ENCODE peak calls at places on chromosomes 1 and 21, in ten cellular contexts. U is AG09309; E is caudate nucleus; G is aorta; Y is NCI-H2029 treated with DMSO at 0.1 percent for 48 hours; F is stimulated activated CD8-positive, alpha-beta memory T cell treated with anti-CD3 and anti-CD28 coated beads, Interleukin-15, amount 100 ng/mL, for 4 hours; R is cerebellar cortex; Q is neural crest cell; O is NCI-H1930; S is ovary. W is an unnamed sample.

GRCh38 chr1:90973897-90974798 is 47.7 kb downstream of the ZNF644 start:
- DNase-seq in G (no peak), Y (no peak), Q (no peak), S (no peak), O (no peak), F (no peak), U (no peak), R (no peak), E (no peak), W (peak)

GRCh38 chr1:239386453-239387303 is at the start of gene CHRM3:
- DNase-seq in S (peak), Q (peak), O (peak), F (no peak), G (peak), R (no peak), U (peak), Y (no peak), E (peak), W (no peak)

GRCh38 chr21:43767980-43768867 is 7.9 kb downstream of the CSTB start:
- DNase-seq in Y (no peak), E (no peak), G (no peak), U (peak), F (no peak), R (no peak), O (no peak), Q (no peak), S (no peak), W (peak)

GRCh38 chr1:30904191-30904961 is 4.2 kb downstream of the SDC3 start:
- DNase-seq in Q (no peak), R (no peak), U (no peak), O (no peak), Y (no peak), G (peak), F (no peak), S (peak), E (no peak), W (no peak)

GRCh38 chr1:51964309-51964696 is 26.2 kb downstream of the RAB3B start:
- DNase-seq in R (no peak), E (no peak), G (no peak), F (no peak), O (no peak), S (no peak), Q (no peak), Y (no peak), U (no peak), W (no peak)

GRCh38 chr1:59669752-59670312 is 144.9 kb upstream of the HOOK1 start:
- DNase-seq in Y (no peak), G (peak), R (peak), O (no peak), U (no peak), Q (peak), F (no peak), E (peak), S (no peak), W (no peak)

GRCh38 chr1:2166254-2166653 is 28.3 kb downstream of the FAAP20 start:
- DNase-seq in U (no peak), R (peak), O (no peak), G (no peak), E (no peak), S (no peak), Y (no peak), F (no peak), Q (no peak), W (no peak)

GRCh38 chr1:2894381-2895041 is 93.0 kb upstream of the TTC34 start:
- DNase-seq in F (no peak), S (no peak), U (no peak), Q (no peak), R (no peak), E (no peak), O (no peak), Y (no peak), G (no peak), W (no peak)

GRCh38 chr1:19010995-19011696 is 54.7 kb upstream of the IFFO2 start:
- DNase-seq in G (peak), S (peak), O (no peak), U (peak), R (peak), Y (no peak), F (peak), Q (peak), E (no peak), W (peak)

GRCh38 chr1:24186031-24186710 is 918 bp downstream of the IFNLR1 start:
- DNase-seq in Q (no peak), O (no peak), S (no peak), E (no peak), R (no peak), F (no peak), Y (no peak), U (no peak), G (no peak), W (no peak)

GRCh38 chr1:14946011-14946359 is 207.6 kb upstream of the TMEM51 start:
- DNase-seq in O (no peak), E (no peak), U (no peak), F (no peak), R (no peak), S (no peak), G (no peak), Y (no peak), Q (no peak), W (no peak)

GRCh38 chr21:35045539-35046222 is 3.4 kb downstream of the RUNX1 start:
- DNase-seq in G (no peak), Q (no peak), O (no peak), F (no peak), E (no peak), U (no peak), S (no peak), R (no peak), Y (no peak), W (no peak)

GRCh38 chr1:27949027-27949426 is 10.7 kb upstream of the XKR8 start:
- DNase-seq in R (no peak), E (no peak), U (no peak), O (no peak), S (no peak), F (no peak), G (no peak), Y (no peak), Q (no peak), W (no peak)

GRCh38 chr1:98704474-98704873 is 43.0 kb downstream of the SNX7 start:
- DNase-seq in U (no peak), F (no peak), G (no peak), R (peak), Q (peak), Y (no peak), S (peak), O (no peak), E (peak), W (no peak)

GRCh38 chr1:30650038-30650958 is 73.1 kb downstream of the MATN1 start:
- DNase-seq in E (no peak), S (no peak), R (no peak), F (no peak), Q (no peak), O (no peak), G (peak), Y (no peak), U (no peak), W (no peak)

GRCh38 chr1:21689531-21690165 is 20.5 kb upstream of the RAP1GAP start:
- DNase-seq in G (no peak), F (no peak), O (no peak), Y (no peak), Q (no peak), U (no peak), S (no peak), R (no peak), E (no peak), W (no peak)

W was measured in GM04504.